ENCODE peak calls at places on chromosome 9, in ten cellular contexts. N is GM12892, A is sigmoid colon, F is spleen, V is K562, Y is stomach, P is HepG2, D is transverse colon, K is breast epithelium, I is HCT116. T is an unnamed sample.

GRCh38 chr9:109107402-109108240 is 12.1 kb downstream of the TMEM245 start:
- DNase-seq in N (no peak), A (no peak), F (no peak), V (peak; percentile 61), Y (no peak), P (peak; percentile 33), D (no peak), K (no peak), I (peak; percentile 48), T (no peak)

GRCh38 chr9:72788966-72789365 is 163.9 kb downstream of the ALDH1A1 start:
- DNase-seq in N (no peak), A (no peak), F (no peak), V (no peak), Y (no peak), P (no peak), D (no peak), K (no peak), I (no peak), T (no peak)

GRCh38 chr9:93955356-93956182 is 414 bp upstream of the BARX1 start:
- DNase-seq in N (no peak), A (no peak), F (no peak), V (no peak), Y (no peak), P (no peak), D (no peak), K (no peak), I (no peak), T (no peak)

GRCh38 chr9:35776018-35776417 is 15.4 kb upstream of the NPR2 start:
- DNase-seq in N (no peak), A (no peak), F (no peak), V (no peak), Y (no peak), P (no peak), D (no peak), K (no peak), I (no peak), T (no peak)

GRCh38 chr9:127935765-127936221 is 1.9 kb downstream of the DPM2 start:
- DNase-seq in N (no peak), A (no peak), F (no peak), V (peak; percentile 54), Y (no peak), P (no peak), D (no peak), K (no peak), I (no peak), T (no peak)

GRCh38 chr9:100294806-100295205 is 57.9 kb downstream of the TEX10 start:
- DNase-seq in N (no peak), A (no peak), F (no peak), V (no peak), Y (peak; percentile 34), P (no peak), D (no peak), K (no peak), I (no peak), T (no peak)

GRCh38 chr9:111726949-111727348 is 65.5 kb downstream of the GNG10 start:
- DNase-seq in N (no peak), A (no peak), F (no peak), V (no peak), Y (no peak), P (no peak), D (no peak), K (no peak), I (no peak), T (no peak)

GRCh38 chr9:91119147-91119546 is 242.6 kb downstream of the AUH start:
- DNase-seq in N (no peak), A (no peak), F (no peak), V (no peak), Y (no peak), P (no peak), D (no peak), K (no peak), I (no peak), T (no peak)

GRCh38 chr9:137971477-137972138 is 94.0 kb downstream of the CACNA1B start:
- DNase-seq in N (no peak), A (peak; percentile 37), F (peak; percentile 34), V (no peak), Y (peak; percentile 16), P (no peak), D (no peak), K (no peak), I (no peak), T (no peak)

GRCh38 chr9:11204521-11204920 is 591.7 kb upstream of the PTPRD start:
- DNase-seq in N (no peak), A (no peak), F (no peak), V (no peak), Y (no peak), P (no peak), D (no peak), K (no peak), I (no peak), T (no peak)

GRCh38 chr9:14212697-14213420 is 101.1 kb downstream of the NFIB start:
- DNase-seq in N (no peak), A (no peak), F (no peak), V (no peak), Y (no peak), P (no peak), D (no peak), K (no peak), I (no peak), T (no peak)

GRCh38 chr9:125377584-125378250 is 116.1 kb downstream of the GAPVD1 start:
- DNase-seq in N (no peak), A (no peak), F (no peak), V (no peak), Y (no peak), P (no peak), D (no peak), K (no peak), I (no peak), T (no peak)

GRCh38 chr9:109314011-109314531 is 6.8 kb downstream of the EPB41L4B start:
- DNase-seq in N (no peak), A (no peak), F (no peak), V (no peak), Y (peak; percentile 62), P (peak; percentile 68), D (peak; percentile 42), K (no peak), I (no peak), T (no peak)

GRCh38 chr9:114163517-114163924 is 8.2 kb downstream of the COL27A1 start:
- DNase-seq in N (no peak), A (no peak), F (no peak), V (no peak), Y (peak; percentile 46), P (peak; percentile 45), D (no peak), K (no peak), I (no peak), T (no peak)

GRCh38 chr9:23830949-23831730 is 5.1 kb upstream of the ELAVL2 start:
- DNase-seq in N (no peak), A (no peak), F (no peak), V (no peak), Y (no peak), P (no peak), D (no peak), K (no peak), I (no peak), T (no peak)
- TF ChIP-seq POLR2AphosphoS5 in N (no peak), A (no peak), F (no peak), V (no peak), Y (no peak), P (no peak), D (no peak), K (no peak), I (no peak), T (no peak)

DNA sequence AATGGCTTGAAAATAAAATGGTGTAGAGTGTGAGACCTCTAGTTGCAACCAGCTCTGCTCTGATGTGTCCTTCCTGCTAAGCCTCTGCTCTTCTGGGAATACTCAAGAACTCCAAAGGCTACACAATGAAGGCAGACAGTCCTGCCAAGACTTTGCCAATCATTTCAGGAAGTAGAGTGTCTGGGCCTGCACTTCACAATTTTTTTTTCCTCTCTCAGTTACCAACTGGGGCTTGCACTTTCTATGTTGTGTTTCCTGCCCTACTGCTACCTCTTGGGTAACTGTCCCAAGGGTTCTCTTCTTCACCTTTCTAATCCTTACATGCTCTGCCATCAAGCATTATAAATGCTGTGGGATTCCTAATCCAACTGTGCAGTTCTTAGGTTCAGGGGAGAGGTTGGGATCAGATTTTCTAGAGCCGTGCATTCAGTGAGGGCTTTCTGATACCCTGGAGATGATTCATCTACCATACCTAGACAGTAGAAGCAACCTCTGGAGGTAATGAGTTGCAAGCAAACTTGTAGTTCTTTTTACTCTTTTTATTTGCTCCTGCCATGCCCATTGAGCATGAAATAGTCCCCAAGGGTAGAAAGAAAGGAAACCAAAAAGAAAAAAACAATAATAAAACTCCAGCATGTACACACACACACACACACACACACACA is 365.9 kb downstream of the MLLT3 start:
- DNase-seq in N (no peak), A (no peak), F (no peak), V (no peak), Y (no peak), P (no peak), D (no peak), K (no peak), I (no peak), T (no peak)
- TF ChIP-seq POLR2A in N (no peak), A (no peak), F (no peak), V (no peak), Y (no peak), P (no peak), D (no peak), K (no peak), I (no peak), T (no peak)

GRCh38 chr9:129028192-129028966 is at the start of gene SH3GLB2:
- DNase-seq in N (peak; percentile 91), A (peak; percentile 98), F (peak; percentile 99), V (peak; percentile 94), Y (peak; percentile 95), P (peak; percentile 79), D (peak; percentile 97), K (peak; percentile 91), I (peak; percentile 83), T (peak; percentile 90)
- TF ChIP-seq POLR2AphosphoS5 in N (no peak), A (no peak), F (peak; percentile 72), V (no peak), Y (peak; percentile 51), P (no peak), D (no peak), K (no peak), I (no peak), T (no peak)

GRCh38 chr9:97696025-97696822 is 916 bp downstream of the XPA start:
- DNase-seq in N (no peak), A (no peak), F (no peak), V (no peak), Y (no peak), P (peak; percentile 5), D (no peak), K (no peak), I (no peak), T (no peak)

GRCh38 chr9:97695390-97695789 is 1.8 kb downstream of the XPA start:
- DNase-seq in N (no peak), A (no peak), F (no peak), V (no peak), Y (no peak), P (no peak), D (no peak), K (no peak), I (no peak), T (no peak)

GRCh38 chr9:97698865-97699264 is 1.7 kb upstream of the XPA start:
- DNase-seq in N (no peak), A (no peak), F (peak; percentile 75), V (no peak), Y (no peak), P (no peak), D (no peak), K (no peak), I (no peak), T (no peak)

GRCh38 chr9:97697837-97698236 is 697 bp upstream of the XPA start:
- DNase-seq in N (no peak), A (no peak), F (no peak), V (no peak), Y (no peak), P (no peak), D (no peak), K (no peak), I (no peak), T (no peak)

GRCh38 chr9:97696823-97697601 is at the start of gene XPA:
- DNase-seq in N (peak; percentile 94), A (peak; percentile 98), F (peak; percentile 100), V (peak; percentile 99), Y (peak; percentile 98), P (peak; percentile 92), D (peak; percentile 98), K (peak; percentile 92), I (peak; percentile 87), T (peak; percentile 96)
- TF ChIP-seq POLR2A in N (peak; percentile 90), A (peak; percentile 85), F (peak; percentile 52), V (peak; percentile 90), Y (peak; percentile 52), P (peak; percentile 94), D (peak; percentile 94), K (peak; percentile 64), I (peak; percentile 91), T (peak; percentile 84)

T was measured in GM12891.